ENCODE peak calls at places on chromosomes 7 and 10, in five cellular contexts. One of them, this sample, is unnamed.

GRCh38 chr7:42742321-42742720 is 169.5 kb downstream of the C7orf25 start:
- DNase-seq in kidney epithelial cell: no peak
- DNase-seq in mucosa of descending colon: no peak
- DNase-seq in H9: no peak
- DNase-seq in stimulated activated CD4-positive, alpha-beta T cell treated with anti-CD3 and anti-CD28 coated beads, Interleukin-2, amount 100 ng/mL, for 48 hours: no peak
- DNase-seq in this sample: no peak

GRCh38 chr7:2706685-2707126 is 18.7 kb downstream of the AMZ1 start:
- DNase-seq in kidney epithelial cell: no peak
- DNase-seq in mucosa of descending colon: no peak
- DNase-seq in H9: no peak
- DNase-seq in stimulated activated CD4-positive, alpha-beta T cell treated with anti-CD3 and anti-CD28 coated beads, Interleukin-2, amount 100 ng/mL, for 48 hours: no peak
- DNase-seq in this sample: no peak

GRCh38 chr7:105131033-105131656 is 117.1 kb downstream of the KMT2E start:
- DNase-seq in kidney epithelial cell: no peak
- DNase-seq in mucosa of descending colon: no peak
- DNase-seq in H9: no peak
- DNase-seq in stimulated activated CD4-positive, alpha-beta T cell treated with anti-CD3 and anti-CD28 coated beads, Interleukin-2, amount 100 ng/mL, for 48 hours: no peak
- DNase-seq in this sample: no peak

GRCh38 chr10:95429639-95430038 is 131.5 kb downstream of the SORBS1 start:
- DNase-seq in kidney epithelial cell: no peak
- DNase-seq in mucosa of descending colon: no peak
- DNase-seq in H9: no peak
- DNase-seq in stimulated activated CD4-positive, alpha-beta T cell treated with anti-CD3 and anti-CD28 coated beads, Interleukin-2, amount 100 ng/mL, for 48 hours: no peak
- DNase-seq in this sample: no peak

GRCh38 chr7:10156972-10157371 is 816.7 kb upstream of the PHF14 start:
- DNase-seq in kidney epithelial cell: no peak
- DNase-seq in mucosa of descending colon: no peak
- DNase-seq in H9: no peak
- DNase-seq in stimulated activated CD4-positive, alpha-beta T cell treated with anti-CD3 and anti-CD28 coated beads, Interleukin-2, amount 100 ng/mL, for 48 hours: no peak
- DNase-seq in this sample: no peak

GRCh38 chr7:128932862-128933821 is 4.6 kb upstream of the IRF5 start:
- DNase-seq in kidney epithelial cell: no peak
- DNase-seq in mucosa of descending colon: peak
- DNase-seq in H9: no peak
- DNase-seq in stimulated activated CD4-positive, alpha-beta T cell treated with anti-CD3 and anti-CD28 coated beads, Interleukin-2, amount 100 ng/mL, for 48 hours: peak
- DNase-seq in this sample: no peak

GRCh38 chr10:129740532-129741279 is 223.4 kb downstream of the EBF3 start:
- DNase-seq in kidney epithelial cell: no peak
- DNase-seq in mucosa of descending colon: no peak
- DNase-seq in H9: peak
- DNase-seq in stimulated activated CD4-positive, alpha-beta T cell treated with anti-CD3 and anti-CD28 coated beads, Interleukin-2, amount 100 ng/mL, for 48 hours: no peak
- DNase-seq in this sample: no peak

GRCh38 chr10:117188399-117188798 is 8.9 kb upstream of the KCNK18 start:
- DNase-seq in kidney epithelial cell: no peak
- DNase-seq in mucosa of descending colon: no peak
- DNase-seq in H9: no peak
- DNase-seq in stimulated activated CD4-positive, alpha-beta T cell treated with anti-CD3 and anti-CD28 coated beads, Interleukin-2, amount 100 ng/mL, for 48 hours: no peak
- DNase-seq in this sample: no peak

GRCh38 chr7:22480523-22481075 is 19.4 kb downstream of the STEAP1B start:
- DNase-seq in kidney epithelial cell: no peak
- DNase-seq in mucosa of descending colon: no peak
- DNase-seq in H9: no peak
- DNase-seq in stimulated activated CD4-positive, alpha-beta T cell treated with anti-CD3 and anti-CD28 coated beads, Interleukin-2, amount 100 ng/mL, for 48 hours: no peak
- DNase-seq in this sample: no peak

GRCh38 chr7:104903044-104903443 is 111.0 kb upstream of the KMT2E start:
- DNase-seq in kidney epithelial cell: no peak
- DNase-seq in mucosa of descending colon: no peak
- DNase-seq in H9: no peak
- DNase-seq in stimulated activated CD4-positive, alpha-beta T cell treated with anti-CD3 and anti-CD28 coated beads, Interleukin-2, amount 100 ng/mL, for 48 hours: no peak
- DNase-seq in this sample: no peak

GRCh38 chr10:62437696-62438095 is 63.5 kb downstream of the ZNF365 start:
- DNase-seq in kidney epithelial cell: no peak
- DNase-seq in mucosa of descending colon: peak
- DNase-seq in H9: no peak
- DNase-seq in stimulated activated CD4-positive, alpha-beta T cell treated with anti-CD3 and anti-CD28 coated beads, Interleukin-2, amount 100 ng/mL, for 48 hours: no peak
- DNase-seq in this sample: no peak

GRCh38 chr7:66894463-66895080 is 26.5 kb upstream of the TMEM248 start:
- DNase-seq in kidney epithelial cell: no peak
- DNase-seq in mucosa of descending colon: no peak
- DNase-seq in H9: peak
- DNase-seq in stimulated activated CD4-positive, alpha-beta T cell treated with anti-CD3 and anti-CD28 coated beads, Interleukin-2, amount 100 ng/mL, for 48 hours: no peak
- DNase-seq in this sample: no peak

This sample was measured in retinal pigment epithelial cell.